ENCODE peak calls at places on chromosomes 16 and 17, in four cellular contexts. Q, V, L and N are unnamed samples.

GRCh38 chr17:1146551-1147265 is 33.1 kb downstream of the ABR start:
- DNase-seq in V (no peak), Q (no peak), L (no peak), N (no peak)

GRCh38 chr16:273547-274421 is 2.0 kb downstream of the RGS11 start:
- DNase-seq in Q (peak; percentile 53), V (no peak), L (no peak), N (no peak)

GRCh38 chr16:49921791-49922456 is 66.0 kb upstream of the ZNF423 start:
- DNase-seq in L (peak; percentile 63), V (peak; percentile 63), Q (peak; percentile 66), N (peak; percentile 52)

GRCh38 chr17:65039349-65039988 is 17.1 kb downstream of the GNA13 start:
- DNase-seq in L (no peak), Q (no peak), V (no peak), N (no peak)

GRCh38 chr17:64212122-64212521 is 50.9 kb downstream of the TEX2 start:
- DNase-seq in V (no peak), L (no peak), Q (no peak), N (no peak)

GRCh38 chr17:39919087-39919683 is 750 bp upstream of the GSDMB start:
- DNase-seq in L (no peak), Q (no peak), V (no peak), N (no peak)

GRCh38 chr16:58661199-58661830 is 23.3 kb downstream of the SLC38A7 start:
- DNase-seq in V (peak; percentile 19), Q (peak; percentile 87), L (peak; percentile 85), N (peak; percentile 81)

GRCh38 chr17:48543854-48544355 is 1.0 kb downstream of the HOXB2 start:
- DNase-seq in Q (no peak), L (no peak), V (no peak), N (no peak)

GRCh38 chr16:31344712-31345111 is 10.3 kb upstream of the ITGAX start:
- DNase-seq in L (peak; percentile 8), V (no peak), Q (no peak), N (no peak)

GRCh38 chr17:40499551-40500189 is 1.8 kb downstream of the TNS4 start:
- DNase-seq in Q (peak; percentile 88), V (no peak), L (peak; percentile 84), N (peak; percentile 58)

GRCh38 chr16:23847938-23848337 is 12.2 kb downstream of the PRKCB start:
- DNase-seq in V (no peak), L (no peak), Q (no peak), N (no peak)

GRCh38 chr16:22813946-22814325 is at the start of gene HS3ST2:
- DNase-seq in V (peak; percentile 36), Q (no peak), L (no peak), N (no peak)

GRCh38 chr17:71511266-71511995 is 609.4 kb upstream of the SOX9 start:
- DNase-seq in Q (no peak), V (no peak), L (no peak), N (no peak)

GRCh38 chr17:31496601-31497000 is 105.1 kb downstream of the RAB11FIP4 start:
- DNase-seq in Q (no peak), V (no peak), L (no peak), N (no peak)

GRCh38 chr17:41785091-41785875 is 1.2 kb downstream of the JUP start:
- DNase-seq in V (peak; percentile 89), Q (peak; percentile 78), L (no peak), N (peak; percentile 83)

GRCh38 chr16:72241930-72242329 is 70.0 kb upstream of the PMFBP1 start:
- DNase-seq in L (peak; percentile 52), V (no peak), Q (peak; percentile 60), N (peak; percentile 66)

GRCh38 chr16:68074850-68075249 is 10.3 kb upstream of the NFATC3 start:
- DNase-seq in Q (no peak), L (no peak), V (no peak), N (no peak)

GRCh38 chr17:4940625-4941021 is 555 bp downstream of the RNF167 start:
- DNase-seq in V (no peak), Q (no peak), L (no peak), N (no peak)

GRCh38 chr17:67056746-67057490 is 12.6 kb downstream of the CACNG1 start:
- DNase-seq in L (no peak), Q (no peak), V (no peak), N (no peak)

GRCh38 chr16:17474572-17474971 is 3.8 kb upstream of the XYLT1 start:
- DNase-seq in L (no peak), Q (no peak), V (no peak), N (no peak)

GRCh38 chr16:12850186-12850585 is 46.5 kb upstream of the CPPED1 start:
- DNase-seq in V (no peak), L (no peak), Q (no peak), N (no peak)

GRCh38 chr17:28938552-28938951 is 12.8 kb downstream of the PHF12 start:
- DNase-seq in L (no peak), Q (no peak), V (no peak), N (no peak)

GRCh38 chr17:5883775-5884665 is 186.2 kb upstream of the WSCD1 start:
- DNase-seq in V (no peak), L (no peak), Q (no peak), N (no peak)

GRCh38 chr17:10875411-10875810 is 37.5 kb upstream of the PIRT start:
- DNase-seq in V (no peak), Q (peak; percentile 14), L (no peak), N (no peak)

GRCh38 chr17:29589524-29590260 is at the start of gene GIT1:
- DNase-seq in L (peak; percentile 70), V (no peak), Q (peak; percentile 85), N (peak; percentile 82)

GRCh38 chr17:42291136-42291535 is 2.8 kb downstream of the STAT5A start:
- DNase-seq in V (no peak), Q (no peak), L (no peak), N (peak; percentile 45)

GRCh38 chr17:44921122-44921882 is 6.0 kb upstream of the GFAP start:
- DNase-seq in L (no peak), V (no peak), Q (no peak), N (no peak)

DNA sequence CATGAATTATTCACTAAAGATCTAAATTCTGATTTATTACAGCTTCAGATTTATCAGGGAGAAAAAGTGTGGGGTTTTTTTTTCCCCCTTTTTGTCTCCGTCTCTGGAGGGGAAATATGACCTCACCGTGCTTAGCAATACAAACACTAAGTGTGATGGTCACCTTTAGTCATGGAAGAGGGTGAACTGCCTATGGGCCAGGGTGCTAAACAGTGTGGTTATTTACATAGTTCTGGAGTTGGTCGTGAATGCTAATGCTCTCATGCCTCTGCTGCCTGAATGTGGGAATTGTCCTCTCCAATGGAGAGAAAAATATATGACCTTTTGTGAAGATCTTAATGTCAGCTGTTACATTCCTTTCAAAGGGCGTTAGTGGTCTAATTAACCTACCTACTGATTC is 44.8 kb upstream of the MSI2 start:
- DNase-seq in V (no peak), L (peak; percentile 21), Q (peak; percentile 17), N (peak; percentile 16)
- H3K4me2 ChIP-seq in V (no peak overlapping the region), L (no peak overlapping the region), Q (peak overlapping the region; percentile 41), N (no peak overlapping the region)

GRCh38 chr17:18031955-18032354 is 7.0 kb downstream of the ATPAF2 start:
- DNase-seq in Q (no peak), L (no peak), V (no peak), N (peak; percentile 87)

GRCh38 chr17:18028684-18029540 is 10.1 kb downstream of the ATPAF2 start:
- DNase-seq in V (no peak), L (no peak), Q (no peak), N (no peak)

GRCh38 chr17:18035704-18036103 is 3.3 kb downstream of the ATPAF2 start:
- DNase-seq in L (no peak), V (no peak), Q (no peak), N (no peak)

GRCh38 chr17:18037482-18037881 is 1.5 kb downstream of the ATPAF2 start:
- DNase-seq in L (no peak), Q (no peak), V (no peak), N (no peak)

DNA sequence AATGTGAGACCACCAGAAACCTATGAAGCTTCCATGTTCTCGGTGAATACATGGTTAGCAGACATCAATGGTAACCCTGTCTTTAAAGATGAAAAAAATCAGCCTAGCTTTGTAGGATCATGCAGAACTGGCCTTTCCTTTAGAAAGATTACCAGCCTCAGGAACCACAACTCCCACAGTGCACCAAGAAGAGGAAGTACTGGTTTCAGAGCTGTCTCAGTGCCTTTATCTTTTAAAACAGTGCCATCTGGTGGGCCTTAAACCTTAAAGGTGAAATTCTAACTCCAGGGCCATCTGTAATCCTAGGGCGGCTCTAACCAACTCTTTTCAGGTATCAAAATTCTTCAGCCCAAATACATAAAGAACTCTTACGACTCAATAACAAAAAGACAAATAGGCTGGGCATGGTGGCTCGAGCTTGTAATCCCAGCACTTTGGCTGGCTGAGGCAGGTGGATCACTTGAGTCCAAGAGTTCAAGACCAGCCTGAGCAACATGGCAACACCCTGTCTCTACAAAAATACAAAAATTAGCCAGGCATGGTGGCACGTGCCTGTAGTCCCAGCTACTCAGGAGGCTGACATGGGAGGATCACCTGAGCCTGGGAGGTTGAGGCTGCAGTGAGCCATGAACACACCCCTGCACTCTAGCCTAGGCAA is 5.4 kb downstream of the ATPAF2 start:
- DNase-seq in V (peak; percentile 13), Q (peak; percentile 89), L (peak; percentile 83), N (peak; percentile 78)
- TF ChIP-seq CTCF in V (peak; percentile 60), Q (peak; percentile 93), L (peak; percentile 90), N (peak; percentile 55)

DNA sequence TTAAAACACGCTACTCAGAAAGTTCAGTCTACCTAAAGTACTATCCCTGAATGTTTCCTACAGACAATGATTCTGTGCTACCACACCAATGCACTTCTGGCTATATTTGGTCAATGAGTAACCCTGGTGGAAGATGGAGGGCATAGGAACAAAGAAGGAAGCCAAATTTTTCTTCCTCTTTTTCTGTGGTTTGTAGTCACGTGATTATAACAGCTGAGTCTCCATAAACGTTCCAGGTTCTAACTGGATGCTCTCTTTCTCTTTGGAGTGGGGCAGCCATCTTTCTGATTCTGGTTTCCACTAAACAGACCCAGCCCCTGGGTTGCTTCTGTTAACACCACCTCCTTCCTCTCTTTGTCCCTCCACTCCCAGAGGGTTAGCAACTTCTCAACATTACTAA is 274.9 kb downstream of the CDH11 start:
- DNase-seq in L (no peak), Q (no peak), V (no peak), N (no peak)
- TF ChIP-seq JUN in L (no peak), Q (no peak), V (no peak), N (no peak)

GRCh38 chr17:78041401-78042179 is 83.1 kb downstream of the TNRC6C start:
- DNase-seq in Q (no peak), L (no peak), V (no peak), N (no peak)
- H3K4me2 ChIP-seq in Q (peak overlapping the region; percentile 84), L (no peak overlapping the region), V (no peak overlapping the region), N (peak overlapping the region; percentile 90)

GRCh38 chr16:61014869-61015268 is 1021.4 kb downstream of the CDH8 start:
- DNase-seq in L (no peak), Q (no peak), V (no peak), N (no peak)
- TF ChIP-seq CTCF in L (no peak), Q (no peak), V (peak; percentile 53), N (no peak)

GRCh38 chr17:74326506-74326905 is 480 bp downstream of the KIF19 start:
- DNase-seq in V (no peak), Q (no peak), L (no peak), N (no peak)
- TF ChIP-seq JUN in V (no peak), Q (no peak), L (no peak), N (no peak)